ENCODE peak calls at places on chromosomes 12 and 14, in seven cellular contexts. G is A549, W is cardiac fibroblast, Z is cardiac muscle cell, J is psoas muscle, E is upper lobe of left lung, Q is HepG2. N is an unnamed sample.

GRCh38 chr12:47085815-47086252 is 6.1 kb upstream of the AMIGO2 start:
- DNase-seq in G (no peak), J (no peak), Q (peak; percentile 41), Z (peak; percentile 73), E (no peak), W (peak; percentile 76), N (no peak)

GRCh38 chr14:24809147-24809546 is 175.2 kb upstream of the GZMB start:
- DNase-seq in J (no peak), W (no peak), Q (no peak), G (no peak), E (no peak), Z (no peak), N (no peak)

GRCh38 chr14:99041820-99042174 is 230.2 kb downstream of the BCL11B start:
- DNase-seq in E (no peak), Q (no peak), Z (no peak), J (no peak), W (no peak), G (no peak), N (no peak)

GRCh38 chr12:123889000-123889399 is 83.6 kb downstream of the CCDC92 start:
- DNase-seq in Q (no peak), E (no peak), J (no peak), G (no peak), W (no peak), Z (no peak), N (no peak)

GRCh38 chr14:63134801-63135200 is 69.4 kb upstream of the RHOJ start:
- DNase-seq in Q (no peak), E (no peak), G (no peak), Z (peak; percentile 31), J (no peak), W (peak; percentile 31), N (no peak)

GRCh38 chr12:54535474-54535873 is 13.9 kb upstream of the PDE1B start:
- DNase-seq in G (no peak), W (no peak), Z (no peak), Q (no peak), J (no peak), E (no peak), N (no peak)

GRCh38 chr12:59158066-59158465 is 237.8 kb upstream of the LRIG3 start:
- DNase-seq in G (no peak), E (no peak), Q (no peak), Z (no peak), W (no peak), J (no peak), N (no peak)

GRCh38 chr12:84632556-84632955 is 280.0 kb downstream of the SLC6A15 start:
- DNase-seq in G (no peak), Z (no peak), Q (no peak), W (no peak), J (no peak), E (no peak), N (no peak)

GRCh38 chr12:111126331-111126730 is 206.0 kb upstream of the MYL2 start:
- DNase-seq in Z (peak; percentile 25), G (no peak), J (no peak), W (no peak), Q (no peak), E (no peak), N (no peak)

DNA sequence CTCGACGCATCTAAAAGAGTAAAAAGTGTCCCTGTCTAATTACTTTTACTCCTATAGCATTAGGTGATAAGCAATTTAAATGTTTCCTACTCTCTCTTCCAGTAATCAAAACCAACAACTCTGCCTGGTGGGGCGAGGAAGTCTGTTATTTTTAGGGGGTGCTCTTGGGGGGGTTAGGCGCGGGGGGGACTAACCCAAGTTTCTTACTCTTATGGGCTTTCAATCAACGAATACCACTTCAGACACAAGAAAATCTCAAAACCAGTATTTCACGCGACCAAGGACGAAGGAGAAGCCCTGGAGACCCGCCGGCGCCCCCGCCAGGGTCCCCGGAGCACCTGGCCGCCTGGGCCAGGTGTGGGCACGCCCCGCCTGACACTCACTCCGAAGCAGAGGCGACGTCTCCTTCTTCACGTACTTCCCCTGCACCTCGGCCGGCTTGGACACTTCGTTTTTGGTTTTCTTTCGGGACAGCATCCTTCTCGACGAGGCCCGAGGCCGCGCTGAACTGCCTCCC is 557 bp downstream of the SAV1 start:
- DNase-seq in W (no peak), J (no peak), E (no peak), Z (no peak), G (no peak), Q (no peak), N (no peak)
- TF ChIP-seq CTCF in W (no peak), J (no peak), E (no peak), Z (no peak), G (no peak), Q (no peak), N (no peak)

GRCh38 chr12:78403136-78403535 is 461.4 kb upstream of the SYT1 start:
- DNase-seq in E (no peak), Z (peak; percentile 17), J (no peak), G (no peak), W (peak; percentile 80), Q (no peak), N (peak; percentile 23)
- H3K4me3 ChIP-seq in E (no peak overlapping the region), Z (no peak overlapping the region), J (no peak overlapping the region), G (no peak overlapping the region), W (no peak overlapping the region), Q (no peak overlapping the region), N (no peak overlapping the region)

GRCh38 chr12:122350444-122350843 is 72.0 kb downstream of the CLIP1 start:
- DNase-seq in W (peak; percentile 51), Z (peak; percentile 88), Q (no peak), E (peak; percentile 34), J (peak; percentile 40), G (no peak), N (no peak)
- TF ChIP-seq CTCF in W (peak; percentile 39), Z (peak; percentile 46), Q (no peak), E (no peak), J (peak; percentile 31), G (no peak), N (peak; percentile 41)

GRCh38 chr12:55736076-55736475 is 6.8 kb upstream of the GDF11 start:
- DNase-seq in W (no peak), G (no peak), Z (no peak), J (no peak), Q (no peak), E (no peak), N (no peak)

GRCh38 chr12:55738113-55739024 is 4.6 kb upstream of the GDF11 start:
- DNase-seq in W (peak; percentile 91), G (peak; percentile 56), Z (peak; percentile 93), J (peak; percentile 72), E (no peak), Q (peak; percentile 72), N (no peak)

GRCh38 chr12:55736780-55737580 is 5.9 kb upstream of the GDF11 start:
- DNase-seq in W (peak; percentile 80), Z (peak; percentile 79), G (peak; percentile 69), J (peak; percentile 60), Q (peak; percentile 84), E (no peak), N (no peak)

GRCh38 chr12:55737581-55738112 is 5.3 kb upstream of the GDF11 start:
- DNase-seq in J (no peak), G (no peak), E (no peak), W (no peak), Z (no peak), Q (no peak), N (no peak)

GRCh38 chr12:55739025-55739378 is 3.9 kb upstream of the GDF11 start:
- DNase-seq in Z (no peak), W (no peak), J (no peak), Q (no peak), G (no peak), E (no peak), N (no peak)
- H3K4me3 ChIP-seq in Z (peak overlapping the region; percentile 64), W (no peak overlapping the region), J (peak overlapping the region; percentile 64), Q (no peak overlapping the region), G (peak overlapping the region; percentile 45), E (peak overlapping the region; percentile 53), N (no peak overlapping the region)